ENCODE peak calls at places on chromosomes 12 and 14, in eight cellular contexts. C, K, L, Q, N, Y, Z and X are unnamed samples.

GRCh38 chr12:117574655-117575054 is 213.2 kb upstream of the NOS1 start:
- DNase-seq in L (no peak), C (no peak), N (no peak), Q (no peak), Y (no peak), Z (no peak), K (no peak), X (no peak)

GRCh38 chr14:78486081-78486480 is 315.9 kb downstream of the NRXN3 start:
- DNase-seq in Z (no peak), N (no peak), L (no peak), Q (no peak), C (no peak), Y (no peak), K (no peak), X (peak; percentile 4)

GRCh38 chr14:98512501-98513251 is 759.3 kb downstream of the BCL11B start:
- DNase-seq in L (no peak), Z (no peak), Y (no peak), K (no peak), N (no peak), Q (no peak), C (no peak), X (no peak)

GRCh38 chr12:68497702-68498101 is 113.0 kb upstream of the RAP1B start:
- DNase-seq in Q (no peak), L (peak; percentile 80), Y (no peak), Z (no peak), K (no peak), C (peak; percentile 96), N (peak; percentile 68), X (peak; percentile 75)

GRCh38 chr12:4036872-4037271 is 163.7 kb upstream of the PARP11 start:
- DNase-seq in C (no peak), Q (no peak), L (no peak), K (no peak), Y (no peak), N (no peak), Z (no peak), X (peak; percentile 52)

GRCh38 chr12:1634149-1634548 is 5.1 kb downstream of the WNT5B start:
- DNase-seq in Q (no peak), L (no peak), Y (no peak), K (no peak), Z (no peak), C (no peak), N (no peak), X (no peak)

GRCh38 chr12:21818627-21819026 is 44.1 kb upstream of the KCNJ8 start:
- DNase-seq in L (no peak), N (peak; percentile 14), C (peak; percentile 46), Q (no peak), Z (no peak), Y (no peak), K (peak; percentile 57), X (no peak)

GRCh38 chr12:113439606-113440030 is 17.4 kb downstream of the SDSL start:
- DNase-seq in Q (no peak), C (peak; percentile 27), Y (peak; percentile 40), K (no peak), L (no peak), Z (no peak), N (peak; percentile 37), X (no peak)

GRCh38 chr12:115771065-115771464 is 506.4 kb downstream of the MED13L start:
- DNase-seq in L (no peak), Z (no peak), Y (no peak), Q (no peak), C (no peak), N (no peak), K (no peak), X (no peak)

GRCh38 chr12:119621878-119622277 is 28.3 kb downstream of the TMEM233 start:
- DNase-seq in L (no peak), K (no peak), C (peak; percentile 3), Q (no peak), N (no peak), Z (no peak), Y (no peak), X (no peak)

GRCh38 chr12:77667101-77667500 is 163.6 kb upstream of the NAV3 start:
- DNase-seq in Y (no peak), N (no peak), Z (no peak), Q (no peak), K (no peak), L (no peak), C (peak; percentile 97), X (no peak)

GRCh38 chr14:54652890-54653201 is 85.9 kb downstream of the SAMD4A start:
- DNase-seq in N (no peak), Q (no peak), L (no peak), C (no peak), Y (no peak), K (no peak), Z (no peak), X (no peak)

GRCh38 chr12:120639771-120640721 is at the start of gene CABP1:
- DNase-seq in L (no peak), Y (no peak), C (no peak), Z (peak; percentile 79), Q (peak; percentile 84), K (no peak), N (peak; percentile 75), X (no peak)

GRCh38 chr12:84978921-84979320 is 57.2 kb downstream of the TSPAN19 start:
- DNase-seq in Q (no peak), N (no peak), K (no peak), Z (no peak), L (no peak), C (no peak), Y (no peak), X (no peak)